ENCODE peak calls at places on chromosomes 6 and 20, in five cellular contexts. K, P, V, I and W are unnamed samples.

GRCh38 chr6:4281341-4282293 is 146.2 kb upstream of the ECI2 start:
- DNase-seq in I (peak; percentile 76), P (peak; percentile 56), V (no peak), K (peak; percentile 78), W (peak; percentile 78)

GRCh38 chr20:10448270-10449156 is 13.4 kb downstream of the SLX4IP start:
- DNase-seq in K (no peak), I (no peak), P (no peak), V (no peak), W (no peak)

GRCh38 chr6:15399651-15400470 is 154.0 kb downstream of the JARID2 start:
- DNase-seq in P (peak; percentile 75), I (no peak), K (peak; percentile 75), V (no peak), W (peak; percentile 71)

GRCh38 chr6:35048031-35048613 is 93.0 kb downstream of the TCP11 start:
- DNase-seq in I (no peak), V (no peak), P (no peak), K (peak; percentile 32), W (no peak)

GRCh38 chr6:156686429-156686939 is 90.7 kb upstream of the ARID1B start:
- DNase-seq in V (peak; percentile 70), I (peak; percentile 42), P (peak; percentile 37), K (peak; percentile 78), W (peak; percentile 38)

GRCh38 chr6:146913842-146914562 is 290.2 kb upstream of the STXBP5 start:
- DNase-seq in K (peak; percentile 91), P (peak; percentile 28), I (no peak), V (peak; percentile 33), W (peak; percentile 30)

GRCh38 chr20:24743641-24744040 is 205.4 kb upstream of the CST7 start:
- DNase-seq in I (no peak), V (no peak), K (no peak), P (no peak), W (no peak)

GRCh38 chr6:159463440-159463839 is 229.6 kb downstream of the SOD2 start:
- DNase-seq in V (no peak), P (no peak), K (peak; percentile 51), I (peak; percentile 7), W (no peak)

GRCh38 chr6:25414755-25415154 is 135.6 kb downstream of the CARMIL1 start:
- DNase-seq in V (no peak), P (no peak), K (no peak), I (no peak), W (no peak)

GRCh38 chr6:25413506-25413905 is 134.3 kb downstream of the CARMIL1 start:
- DNase-seq in P (no peak), I (no peak), V (no peak), K (no peak), W (no peak)

GRCh38 chr6:25415274-25415673 is 136.1 kb downstream of the CARMIL1 start:
- DNase-seq in V (no peak), K (no peak), P (no peak), I (no peak), W (no peak)

GRCh38 chr6:25415701-25416100 is 136.5 kb downstream of the CARMIL1 start:
- DNase-seq in K (no peak), I (no peak), V (no peak), P (no peak), W (no peak)

GRCh38 chr6:25414168-25414567 is 135.0 kb downstream of the CARMIL1 start:
- DNase-seq in V (no peak), P (no peak), K (no peak), I (no peak), W (no peak)
- H3K4me1 ChIP-seq in V (no peaks in the 10 kb centered on the region), P (peaks cover 22% of the 10 kb centered on the region), K (peaks cover 33% of the 10 kb centered on the region), I (peaks cover 71% of the 10 kb centered on the region), W (peaks cover 11% of the 10 kb centered on the region)

GRCh38 chr6:44730771-44731391 is 343.4 kb downstream of the CDC5L start:
- DNase-seq in K (peak; percentile 58), P (no peak), I (no peak), V (no peak), W (no peak)

GRCh38 chr6:44733868-44734267 is 346.4 kb downstream of the CDC5L start:
- DNase-seq in P (no peak), K (no peak), V (no peak), I (no peak), W (no peak)

GRCh38 chr6:44732243-44732642 is 344.7 kb downstream of the CDC5L start:
- DNase-seq in I (no peak), V (no peak), K (no peak), P (no peak), W (no peak)

GRCh38 chr6:44733146-44733545 is 345.6 kb downstream of the CDC5L start:
- DNase-seq in I (no peak), P (no peak), V (no peak), K (no peak), W (no peak)

GRCh38 chr6:44731485-44732095 is 344.1 kb downstream of the CDC5L start:
- DNase-seq in V (no peak), I (no peak), P (no peak), K (no peak), W (no peak)
- H3K27ac ChIP-seq in V (no peak overlapping the region), I (no peak overlapping the region), P (no peak overlapping the region), K (peak overlapping the region; percentile 19), W (no peak overlapping the region)

GRCh38 chr6:88669475-88669874 is 293.9 kb downstream of the RNGTT start:
- DNase-seq in V (no peak), P (no peak), K (no peak), I (no peak), W (no peak)
- H3K9me3 ChIP-seq in V (peaks cover 27% of the 10 kb centered on the region), P (peaks cover 72% of the 10 kb centered on the region), K (peaks cover 10% of the 10 kb centered on the region), I (no peaks in the 10 kb centered on the region), W (no peaks in the 10 kb centered on the region)

GRCh38 chr20:57252559-57253162 is 13.8 kb downstream of the BMP7 start:
- DNase-seq in P (no peak), K (no peak), I (no peak), V (no peak), W (no peak)
- H3K4me1 ChIP-seq in P (no peaks in the 10 kb centered on the region), K (peaks cover 21% of the 10 kb centered on the region), I (no peaks in the 10 kb centered on the region), V (no peaks in the 10 kb centered on the region), W (no peaks in the 10 kb centered on the region)

GRCh38 chr6:83429857-83430605 is 820 bp downstream of the ME1 start:
- DNase-seq in V (no peak), K (peak; percentile 55), I (peak; percentile 31), P (peak; percentile 32), W (no peak)
- H3K27ac ChIP-seq in V (no peak overlapping the region), K (peak overlapping the region; percentile 91), I (peak overlapping the region; percentile 39), P (peak overlapping the region; percentile 85), W (peak overlapping the region; percentile 51)

GRCh38 chr20:49285233-49285668 is 7.4 kb upstream of the ZNFX1 start:
- DNase-seq in P (no peak), K (no peak), I (no peak), V (no peak), W (no peak)
- H3K9me3 ChIP-seq in P (peaks cover 63% of the 10 kb centered on the region), K (no peaks in the 10 kb centered on the region), I (no peaks in the 10 kb centered on the region), V (no peaks in the 10 kb centered on the region), W (no peaks in the 10 kb centered on the region)

GRCh38 chr6:33201147-33201545 is 479 bp downstream of the SLC39A7 start:
- DNase-seq in V (peak; percentile 50), K (no peak), I (no peak), P (no peak), W (no peak)

GRCh38 chr6:33198159-33198852 is 2.2 kb downstream of the RXRB start:
- DNase-seq in V (peak; percentile 94), K (no peak), P (no peak), I (no peak), W (no peak)

GRCh38 chr6:33198853-33199436 is 1.5 kb downstream of the RXRB start:
- DNase-seq in V (no peak), K (no peak), P (no peak), I (no peak), W (no peak)

GRCh38 chr6:33200234-33201146 is at the start of the genes RXRB and SLC39A7:
- DNase-seq in I (peak; percentile 97), V (peak; percentile 100), P (peak; percentile 99), K (peak; percentile 100), W (peak; percentile 100)

DNA sequence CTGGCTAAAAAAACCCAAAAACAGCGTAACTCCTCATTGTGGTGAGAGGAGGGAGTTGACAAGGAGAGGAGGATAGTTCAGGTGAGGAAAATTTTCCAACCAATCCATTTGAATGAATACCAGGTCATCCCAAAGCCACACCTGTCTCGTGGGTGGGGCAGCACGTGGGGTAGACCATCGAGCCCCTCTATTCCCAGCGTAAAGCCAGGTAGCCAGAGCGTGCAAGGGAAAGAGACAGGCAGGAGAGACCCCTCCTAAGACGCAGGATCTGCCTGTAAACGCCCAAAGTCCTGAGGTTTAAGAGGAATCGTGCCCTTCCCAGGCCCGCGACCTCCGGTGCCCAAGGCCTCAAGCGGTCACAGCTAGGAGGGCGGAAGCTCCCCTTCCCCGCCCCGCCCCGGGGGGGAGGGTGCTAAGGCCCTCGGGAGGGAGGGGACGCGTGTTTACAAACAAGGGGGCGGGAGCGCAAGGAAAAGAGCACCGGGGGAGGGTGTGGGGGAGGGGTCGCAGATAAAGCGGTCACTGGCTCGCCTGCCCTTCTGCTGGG is 705 bp downstream of the RXRB start:
- DNase-seq in P (peak; percentile 75), V (peak; percentile 88), K (no peak), I (peak; percentile 81), W (no peak)
- H3K4me1 ChIP-seq in P (peaks cover 66% of the 10 kb centered on the region), V (peaks cover 59% of the 10 kb centered on the region), K (peaks cover 23% of the 10 kb centered on the region), I (peaks cover 24% of the 10 kb centered on the region), W (peaks cover 17% of the 10 kb centered on the region)

GRCh38 chr6:5521322-5521721 is 260.0 kb downstream of the FARS2 start:
- DNase-seq in I (no peak), P (no peak), K (no peak), V (no peak), W (no peak)
- H3K27ac ChIP-seq in I (no peak overlapping the region), P (no peak overlapping the region), K (no peak overlapping the region), V (no peak overlapping the region), W (no peak overlapping the region)

DNA sequence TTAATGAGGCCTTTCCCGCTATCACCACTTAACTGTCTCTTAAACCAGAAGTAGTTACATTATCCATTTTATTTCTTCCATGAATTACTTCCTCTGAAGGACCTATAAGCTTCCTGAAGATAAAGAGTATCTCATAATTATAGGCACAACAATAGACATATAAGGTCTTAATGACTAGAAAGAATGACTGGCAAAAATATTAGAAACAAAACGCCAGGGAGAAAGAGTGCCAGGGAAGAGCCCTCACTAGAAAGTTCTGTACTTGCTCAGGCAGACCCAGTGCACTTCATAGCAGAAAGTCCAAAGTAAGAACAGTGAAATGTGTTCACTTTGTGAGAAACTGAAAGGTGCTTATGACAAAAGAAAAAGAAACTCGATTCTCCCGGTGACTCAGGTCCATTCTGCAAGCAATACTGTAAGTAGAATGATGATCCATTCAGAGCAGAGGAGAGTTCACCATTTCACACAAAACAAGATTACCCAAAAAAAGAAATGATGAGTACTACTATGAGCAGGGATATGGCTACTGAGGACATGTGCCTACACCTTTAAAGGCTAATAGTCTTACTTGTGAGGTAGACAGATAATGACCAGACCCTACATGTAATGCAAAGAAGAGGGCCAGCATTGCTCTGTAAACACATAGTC is 5.5 kb downstream of the ZNF334 start:
- DNase-seq in K (no peak), V (no peak), P (no peak), I (no peak), W (no peak)
- H3K9me3 ChIP-seq in K (peaks cover 25% of the 10 kb centered on the region), V (no peaks in the 10 kb centered on the region), P (peaks cover 15% of the 10 kb centered on the region), I (no peaks in the 10 kb centered on the region), W (no peaks in the 10 kb centered on the region)